ENCODE peak calls at places on chromosome 1, in four cellular contexts. Y is H9, C is upper lobe of right lung, V is kidney tubule cell. W is an unnamed sample.

GRCh38 chr1:53122194-53122846 is 20.1 kb downstream of the SLC1A7 start:
- DNase-seq in Y (no peak), C (no peak), V (peak; percentile 18), W (no peak)

GRCh38 chr1:218474089-218474488 is 129.0 kb downstream of the TGFB2 start:
- DNase-seq in Y (no peak), C (no peak), V (no peak), W (no peak)

GRCh38 chr1:178465011-178465410 is 31.8 kb downstream of the CLEC20A start:
- DNase-seq in Y (no peak), C (no peak), V (peak; percentile 38), W (no peak)

GRCh38 chr1:15031251-15031930 is 122.2 kb upstream of the TMEM51 start:
- DNase-seq in Y (no peak), C (no peak), V (peak; percentile 63), W (no peak)

GRCh38 chr1:46690931-46691411 is 19.3 kb downstream of the TEX38 start:
- DNase-seq in Y (no peak), C (no peak), V (no peak), W (no peak)

GRCh38 chr1:43334453-43335205 is 3.0 kb upstream of the MPL start:
- DNase-seq in Y (no peak), C (peak; percentile 35), V (no peak), W (no peak)

GRCh38 chr1:1230656-1231399 is 973 bp downstream of the SDF4 start:
- DNase-seq in Y (no peak), C (no peak), V (peak; percentile 76), W (no peak)

GRCh38 chr1:1022322-1023090 is 2.6 kb downstream of the AGRN start:
- DNase-seq in Y (no peak), C (no peak), V (no peak), W (no peak)

GRCh38 chr1:172902200-172902599 is 148.5 kb downstream of the TNFSF18 start:
- DNase-seq in Y (no peak), C (no peak), V (no peak), W (no peak)

GRCh38 chr1:244020086-244020485 is 31.0 kb upstream of the ZBTB18 start:
- DNase-seq in Y (no peak), C (no peak), V (no peak), W (no peak)

GRCh38 chr1:202160377-202160940 is at the start of gene PTPN7:
- DNase-seq in Y (peak; percentile 28), C (peak; percentile 84), V (no peak), W (no peak)

GRCh38 chr1:152926091-152926490 is 17.7 kb downstream of the IVL start:
- DNase-seq in Y (no peak), C (no peak), V (peak; percentile 54), W (no peak)

GRCh38 chr1:108691128-108691885 is 803 bp upstream of the PRPF38B start:
- DNase-seq in Y (no peak), C (no peak), V (peak; percentile 25), W (no peak)

GRCh38 chr1:179298952-179299351 is 5.4 kb downstream of the SOAT1 start:
- DNase-seq in Y (no peak), C (no peak), V (no peak), W (no peak)

GRCh38 chr1:10818262-10819197 is 22.1 kb upstream of the CASZ1 start:
- DNase-seq in Y (no peak), C (peak; percentile 81), V (no peak), W (no peak)

GRCh38 chr1:27342778-27343638 is 1.2 kb downstream of the SYTL1 start:
- DNase-seq in Y (peak; percentile 61), C (peak; percentile 85), V (peak; percentile 54), W (no peak)

GRCh38 chr1:27301582-27302199 is 20.3 kb upstream of the TMEM222 start:
- DNase-seq in Y (peak; percentile 57), C (no peak), V (no peak), W (no peak)

GRCh38 chr1:212366901-212367300 is 47.8 kb downstream of the PACC1 start:
- DNase-seq in Y (no peak), C (no peak), V (peak; percentile 9), W (no peak)

GRCh38 chr1:3031401-3032221 is 10.3 kb downstream of the ACTRT2 start:
- DNase-seq in Y (peak; percentile 8), C (peak; percentile 46), V (no peak), W (no peak)

GRCh38 chr1:116127848-116128540 is 16.8 kb downstream of the MAB21L3 start:
- DNase-seq in Y (no peak), C (no peak), V (no peak), W (no peak)

GRCh38 chr1:24277420-24278169 is 41.6 kb upstream of the GRHL3 start:
- DNase-seq in Y (no peak), C (no peak), V (peak; percentile 44), W (no peak)

GRCh38 chr1:248114890-248115289 is 19.9 kb downstream of the OR2L13 start:
- DNase-seq in Y (no peak), C (no peak), V (no peak), W (no peak)

GRCh38 chr1:209653915-209654351 is 1.7 kb upstream of the LAMB3 start:
- DNase-seq in Y (no peak), C (no peak), V (peak; percentile 86), W (no peak)

GRCh38 chr1:61224609-61225008 is 142.2 kb downstream of the NFIA start:
- DNase-seq in Y (no peak), C (no peak), V (no peak), W (no peak)

GRCh38 chr1:117365350-117366280 is 1.6 kb upstream of the MAN1A2 start:
- DNase-seq in Y (no peak), C (no peak), V (no peak), W (no peak)

GRCh38 chr1:17837631-17838030 is 82.5 kb downstream of the ACTL8 start:
- DNase-seq in Y (no peak), C (no peak), V (no peak), W (no peak)

GRCh38 chr1:235617808-235618207 is 31.8 kb downstream of the GNG4 start:
- DNase-seq in Y (no peak), C (no peak), V (peak; percentile 17), W (no peak)

GRCh38 chr1:25011270-25011669 is 81.2 kb upstream of the RUNX3 start:
- DNase-seq in Y (no peak), C (no peak), V (no peak), W (no peak)

GRCh38 chr1:208445710-208446702 is 201.8 kb upstream of the PLXNA2 start:
- DNase-seq in Y (no peak), C (no peak), V (peak; percentile 38), W (no peak)

GRCh38 chr1:31261916-31262315 is 22.2 kb upstream of the NKAIN1 start:
- DNase-seq in Y (no peak), C (no peak), V (no peak), W (no peak)

GRCh38 chr1:39332291-39332690 is 127.8 kb downstream of the MACF1 start:
- DNase-seq in Y (no peak), C (no peak), V (no peak), W (no peak)

GRCh38 chr1:46549697-46550681 is 1.5 kb downstream of the KNCN start:
- DNase-seq in Y (peak; percentile 64), C (no peak), V (peak; percentile 65), W (no peak)

GRCh38 chr1:45974541-45975269 is 157.7 kb downstream of the PIK3R3 start:
- DNase-seq in Y (no peak), C (no peak), V (peak; percentile 82), W (no peak)

GRCh38 chr1:32605711-32606424 is 44.5 kb downstream of the ZBTB8OS start:
- DNase-seq in Y (no peak), C (no peak), V (no peak), W (no peak)

GRCh38 chr1:59238535-59238934 is 58.4 kb upstream of the FGGY start:
- DNase-seq in Y (no peak), C (no peak), V (no peak), W (no peak)

GRCh38 chr1:87508247-87508646 is 179.6 kb downstream of the LMO4 start:
- DNase-seq in Y (no peak), C (no peak), V (no peak), W (no peak)

W was measured in thoracic aorta.